ENCODE peak calls at places on chromosome 2, in six cellular contexts. W is activated CD4-positive, alpha-beta T cell treated with anti-CD3 and anti-CD28 coated beads for 1 hour; L is ELR; H is activated T-cell treated with anti-CD3 and anti-CD28 coated beads, Interleukin-2, amount 50 U/mL, for 4 hours; A is anterior cingulate cortex; V is neural crest cell. Q is an unnamed sample.

GRCh38 chr2:111618577-111618930 is 265.4 kb downstream of the ANAPC1 start:
- DNase-seq in W (no peak), L (no peak), H (no peak), A (no peak), V (no peak), Q (no peak)

GRCh38 chr2:240553956-240554480 is 3.8 kb downstream of the ANKMY1 start:
- DNase-seq in W (no peak), L (no peak), H (no peak), A (no peak), V (no peak), Q (no peak)

GRCh38 chr2:111106720-111107119 is 14.0 kb upstream of the BCL2L11 start:
- DNase-seq in W (no peak), L (peak; percentile 41), H (no peak), A (no peak), V (no peak), Q (no peak)

GRCh38 chr2:240441326-240441992 is 6.0 kb downstream of the GPC1 start:
- DNase-seq in W (no peak), L (no peak), H (no peak), A (no peak), V (no peak), Q (no peak)

GRCh38 chr2:241274127-241274526 is 41.3 kb downstream of the HDLBP start:
- DNase-seq in W (no peak), L (no peak), H (no peak), A (no peak), V (no peak), Q (no peak)

GRCh38 chr2:130966149-130967019 is 126.9 kb downstream of the FAM168B start:
- DNase-seq in W (no peak), L (no peak), H (no peak), A (no peak), V (no peak), Q (no peak)

GRCh38 chr2:12087671-12088380 is 341.4 kb downstream of the LPIN1 start:
- DNase-seq in W (no peak), L (peak; percentile 95), H (no peak), A (no peak), V (no peak), Q (no peak)

GRCh38 chr2:42345986-42346385 is 15.0 kb downstream of the COX7A2L start:
- DNase-seq in W (no peak), L (no peak), H (no peak), A (no peak), V (no peak), Q (no peak)